ENCODE peak calls at places on chromosomes 11 and 22, in five cellular contexts. X is Peyer's patch, U is suprapubic skin, K is A549, S is ovary. W is an unnamed sample. For H3K4me1, the result is how much of the 10 kb centered on the place peaks cover.

GRCh38 chr11:119424276-119424675 is 1.3 kb upstream of the THY1 start:
- DNase-seq in X (no peak), S (no peak), K (no peak), U (no peak), W (no peak)

GRCh38 chr22:26259510-26259909 is 90.2 kb downstream of the SEZ6L start:
- DNase-seq in K (peak), U (no peak), X (no peak), S (no peak), W (no peak)

GRCh38 chr11:113474362-113475159 is 637 bp downstream of the DRD2 start:
- DNase-seq in S (peak), K (peak), U (peak), X (peak), W (peak)

GRCh38 chr11:106271126-106271525 is 193.7 kb downstream of the AASDHPPT start:
- DNase-seq in K (no peak), U (no peak), X (no peak), S (no peak), W (no peak)

GRCh38 chr11:111407652-111408051 is 28.6 kb upstream of the POU2AF1 start:
- DNase-seq in K (no peak), X (no peak), S (no peak), U (no peak), W (no peak)

GRCh38 chr11:68146010-68146540 is 24.9 kb upstream of the CHKA start:
- DNase-seq in U (peak), S (peak), X (peak), K (peak), W (peak)

GRCh38 chr11:68196219-68196618 is 16.9 kb downstream of the KMT5B start:
- DNase-seq in X (no peak), U (no peak), K (no peak), S (no peak), W (no peak)

GRCh38 chr11:123308077-123308476 is 113.0 kb upstream of the CLMP start:
- DNase-seq in U (no peak), K (no peak), X (no peak), S (no peak), W (no peak)

GRCh38 chr11:28343304-28344233 is 235.4 kb downstream of the METTL15 start:
- DNase-seq in S (no peak), X (no peak), U (no peak), K (peak), W (peak)

GRCh38 chr11:68021167-68021787 is 9.2 kb upstream of the NDUFS8 start:
- DNase-seq in K (peak), U (no peak), X (peak), S (no peak), W (peak)

GRCh38 chr11:86116386-86116726 is 47.5 kb upstream of the PICALM start:
- DNase-seq in X (no peak), K (peak), S (no peak), U (no peak), W (no peak)

GRCh38 chr11:67534070-67534679 is 10.9 kb upstream of the CABP2 start:
- DNase-seq in K (peak), U (no peak), S (no peak), X (no peak), W (no peak)

GRCh38 chr11:64428685-64429084 is 69.7 kb downstream of the RPS6KA4 start:
- DNase-seq in S (no peak), X (no peak), U (no peak), K (no peak), W (no peak)

GRCh38 chr11:127926721-127927120 is 660.6 kb downstream of the ETS1 start:
- DNase-seq in K (no peak), S (no peak), U (no peak), X (no peak), W (peak)

DNA sequence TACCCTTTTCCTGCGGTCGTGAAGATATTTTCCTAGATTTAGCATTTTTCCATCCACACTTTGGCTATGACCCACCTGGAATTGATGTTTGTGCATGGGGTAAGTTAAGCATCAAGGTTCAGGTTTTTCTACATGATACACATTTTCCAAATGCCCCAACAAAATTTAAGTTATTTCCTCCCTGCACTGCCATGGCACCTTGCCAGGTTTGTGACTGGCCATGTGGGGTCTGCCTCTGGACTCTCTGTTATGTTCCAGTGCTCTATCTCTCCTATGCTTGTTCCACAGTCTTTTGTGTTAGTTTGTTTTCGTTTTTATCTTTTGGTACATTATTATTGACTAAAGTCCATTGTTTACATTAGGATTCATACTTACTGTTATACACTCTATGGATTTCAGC is 934.3 kb downstream of the TBC1D22A start:
- DNase-seq in X (no peak), K (no peak), S (no peak), U (no peak), W (no peak)
- TF ChIP-seq CTCF in X (no peak), K (no peak), S (no peak), U (no peak), W (no peak)

GRCh38 chr22:41367039-41367679 is 14.6 kb upstream of the TEF start:
- DNase-seq in U (peak), X (peak), K (peak), S (peak), W (peak)
- TF ChIP-seq POLR2A in U (no peak), X (no peak), K (no peak), S (peak), W (peak)

GRCh38 chr11:83168756-83169155 is 11.8 kb downstream of the PCF11 start:
- DNase-seq in U (no peak), S (no peak), K (no peak), X (no peak), W (no peak)
- H3K4me1 ChIP-seq in U (under half), S (under half), K (under half), X (under half), W (under half)

GRCh38 chr11:76247091-76247490 is 40.8 kb upstream of the WNT11 start:
- DNase-seq in S (no peak), K (no peak), X (no peak), U (no peak), W (no peak)

GRCh38 chr11:76249195-76249741 is 43.0 kb upstream of the WNT11 start:
- DNase-seq in S (no peak), U (no peak), X (no peak), K (no peak), W (peak)

GRCh38 chr11:76246271-76246933 is 40.1 kb upstream of the WNT11 start:
- DNase-seq in K (no peak), U (no peak), X (peak), S (no peak), W (no peak)

GRCh38 chr11:76250520-76251222 is 44.4 kb upstream of the WNT11 start:
- DNase-seq in S (no peak), U (no peak), K (no peak), X (no peak), W (no peak)

GRCh38 chr11:76248210-76248609 is 41.9 kb upstream of the WNT11 start:
- DNase-seq in K (peak), X (no peak), S (no peak), U (no peak), W (no peak)
- TF ChIP-seq CTCF in K (peak), X (peak), S (no peak), U (no peak), W (peak)

GRCh38 chr11:93545566-93545965 is 2.4 kb upstream of the SMCO4 start:
- DNase-seq in X (no peak), U (no peak), S (no peak), K (no peak), W (no peak)

GRCh38 chr11:93542753-93543246 is 391 bp downstream of the SMCO4 start:
- DNase-seq in K (no peak), U (no peak), X (no peak), S (peak), W (no peak)

GRCh38 chr11:93541884-93542752 is 1.1 kb downstream of the SMCO4 start:
- DNase-seq in S (peak), X (peak), K (peak), U (no peak), W (peak)

GRCh38 chr11:93541154-93541553 is 2.0 kb downstream of the SMCO4 start:
- DNase-seq in S (no peak), X (no peak), U (no peak), K (no peak), W (no peak)

DNA sequence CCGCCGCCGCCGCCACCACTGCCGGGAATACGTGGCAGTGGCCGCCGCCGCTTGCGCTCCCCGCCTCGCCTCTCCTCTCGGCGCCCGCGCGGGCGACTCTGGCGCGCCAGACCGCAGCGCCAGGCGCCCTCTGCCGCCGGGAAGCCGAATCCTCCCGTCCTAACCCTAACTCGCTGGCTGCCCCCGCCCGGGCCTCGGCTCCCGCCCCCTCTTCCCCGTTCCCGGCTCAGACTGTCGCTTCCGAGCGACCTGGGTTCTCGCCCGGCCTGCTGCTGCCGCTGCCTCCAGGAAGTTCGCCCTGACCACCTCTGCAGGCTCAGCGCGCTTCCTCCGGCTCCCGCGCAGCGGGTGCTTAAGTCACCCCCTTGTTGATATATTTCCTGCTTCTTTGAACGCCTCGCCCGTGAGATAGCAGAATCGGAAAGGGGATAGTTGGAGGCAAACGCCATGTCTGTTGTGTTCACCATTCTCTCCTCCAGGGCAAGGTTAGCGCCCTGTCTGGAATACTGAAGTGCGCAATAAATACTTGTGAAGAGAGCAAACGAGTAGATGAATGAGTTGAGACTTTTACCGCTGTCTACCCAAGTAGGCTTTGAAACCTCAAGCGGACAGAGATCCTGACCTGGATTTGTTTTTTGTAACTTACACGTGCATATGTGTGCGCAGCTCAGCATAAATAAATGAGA is at the start of gene SMCO4:
- DNase-seq in K (peak), S (peak), U (peak), X (peak), W (peak)
- TF ChIP-seq POLR2A in K (peak), S (peak), U (no peak), X (peak), W (peak)

DNA sequence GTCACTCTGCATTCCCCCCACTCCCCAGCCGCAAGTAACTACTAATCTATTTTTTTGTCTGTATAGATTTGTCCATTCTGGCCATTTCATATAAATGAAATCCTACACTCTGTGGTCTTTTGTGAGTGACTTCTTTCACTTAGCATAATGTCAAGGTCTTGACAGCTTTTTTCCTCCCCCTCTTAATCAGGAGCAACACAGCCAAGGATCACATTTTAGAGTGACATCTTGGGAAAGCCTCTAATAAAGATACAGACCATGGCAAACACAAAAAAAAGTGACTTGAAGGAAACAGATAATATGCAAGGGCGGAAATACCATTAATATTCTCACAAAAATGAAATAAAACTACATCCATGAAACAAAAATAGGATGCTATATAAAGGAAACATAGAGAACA is 43.9 kb downstream of the RAB30 start:
- DNase-seq in U (no peak), S (no peak), K (no peak), X (no peak), W (no peak)
- H3K4me1 ChIP-seq in U (under half), S (under half), K (under half), X (under half), W (under half)

GRCh38 chr11:61827573-61828378 is at the start of gene FADS2:
- DNase-seq in X (peak), S (peak), U (peak), K (peak), W (peak)
- TF ChIP-seq CTCF in X (peak), S (no peak), U (no peak), K (peak), W (no peak)

GRCh38 chr22:29387921-29388758 is at the start of gene AP1B1:
- DNase-seq in U (peak), S (peak), K (peak), X (peak), W (peak)
- TF ChIP-seq POLR2A in U (no peak), S (peak), K (peak), X (peak), W (peak)

GRCh38 chr11:70485326-70486025 is 87.1 kb downstream of the CTTN start:
- DNase-seq in X (no peak), U (no peak), K (no peak), S (no peak), W (no peak)

GRCh38 chr11:70487763-70488162 is 89.4 kb downstream of the CTTN start:
- DNase-seq in K (no peak), U (no peak), S (no peak), X (no peak), W (no peak)

GRCh38 chr11:70487160-70487559 is 88.8 kb downstream of the CTTN start:
- DNase-seq in S (no peak), U (no peak), K (no peak), X (no peak), W (no peak)

GRCh38 chr11:70486026-70486415 is 87.7 kb downstream of the CTTN start:
- DNase-seq in X (no peak), U (no peak), S (no peak), K (no peak), W (no peak)

GRCh38 chr11:70486731-70487130 is 88.4 kb downstream of the CTTN start:
- DNase-seq in U (no peak), X (no peak), K (no peak), S (no peak), W (no peak)
- H3K4me1 ChIP-seq in U (under half), X (under half), K (under half), S (under half), W (under half)

GRCh38 chr11:31798057-31799035 is 12.8 kb downstream of the PAX6 start:
- DNase-seq in K (no peak), S (no peak), X (no peak), U (no peak), W (no peak)
- TF ChIP-seq CTCF in K (no peak), S (no peak), X (no peak), U (no peak), W (no peak)

W was measured in body of pancreas.